ENCODE peak calls at places on chromosomes 12 and 14, in four cellular contexts. Y, V, C and S are unnamed samples. For H3K9me3, the result is how much of the 10 kb centered on the place peaks cover.

GRCh38 chr14:95164506-95164905 is 7.2 kb upstream of the DICER1 start:
- DNase-seq in V (no peak), C (no peak), Y (no peak), S (no peak)

GRCh38 chr12:64687816-64688599 is 71.2 kb downstream of the GNS start:
- DNase-seq in C (no peak), V (no peak), Y (peak), S (peak)

GRCh38 chr12:87300-87699 is 20.7 kb downstream of the IQSEC3 start:
- DNase-seq in C (no peak), V (no peak), Y (no peak), S (no peak)

GRCh38 chr12:94174576-94174975 is 26.2 kb downstream of the PLXNC1 start:
- DNase-seq in C (no peak), Y (no peak), V (no peak), S (peak)

GRCh38 chr12:91985002-91985767 is 160.5 kb downstream of the BTG1 start:
- DNase-seq in C (peak), V (no peak), Y (peak), S (no peak)

GRCh38 chr12:5889381-5890047 is 55.5 kb downstream of the ANO2 start:
- DNase-seq in V (no peak), C (no peak), Y (no peak), S (no peak)

GRCh38 chr12:130017571-130018449 is 114.0 kb upstream of the TMEM132D start:
- DNase-seq in Y (no peak), C (no peak), V (no peak), S (peak)

GRCh38 chr14:60618200-60618599 is 31.1 kb downstream of the SIX1 start:
- DNase-seq in V (no peak), C (no peak), Y (no peak), S (no peak)

GRCh38 chr14:49553892-49554291 is 32.3 kb downstream of the RPS29 start:
- DNase-seq in C (no peak), Y (no peak), V (no peak), S (no peak)

GRCh38 chr12:104137175-104137901 is 672 bp downstream of the NFYB start:
- DNase-seq in V (peak), C (peak), Y (peak), S (peak)

GRCh38 chr12:59040651-59041050 is 120.3 kb upstream of the LRIG3 start:
- DNase-seq in V (no peak), Y (peak), C (no peak), S (no peak)

GRCh38 chr12:117121456-117121855 is 22.2 kb upstream of the TESC start:
- DNase-seq in Y (no peak), C (no peak), V (no peak), S (no peak)

GRCh38 chr12:116261525-116262100 is 15.9 kb downstream of the MED13L start:
- DNase-seq in V (no peak), C (no peak), Y (no peak), S (no peak)

GRCh38 chr12:83985068-83985467 is 927.5 kb downstream of the SLC6A15 start:
- DNase-seq in Y (no peak), V (no peak), C (no peak), S (no peak)

GRCh38 chr14:32576088-32576795 is 247.1 kb downstream of the AKAP6 start:
- DNase-seq in C (peak), Y (peak), V (no peak), S (no peak)

GRCh38 chr12:116642683-116643082 is 83.5 kb downstream of the MAP1LC3B2 start:
- DNase-seq in C (no peak), V (no peak), Y (no peak), S (no peak)

GRCh38 chr12:123033392-123034021 is 53.0 kb downstream of the ARL6IP4 start:
- DNase-seq in V (no peak), C (no peak), Y (no peak), S (no peak)

GRCh38 chr14:76644875-76645518 is 116.3 kb upstream of the VASH1 start:
- DNase-seq in Y (peak), V (no peak), C (no peak), S (no peak)

GRCh38 chr12:40942326-40942725 is 245.8 kb upstream of the PDZRN4 start:
- DNase-seq in V (no peak), C (no peak), Y (peak), S (no peak)

GRCh38 chr12:26128180-26128579 is 3.3 kb upstream of the BHLHE41 start:
- DNase-seq in V (no peak), Y (no peak), C (no peak), S (no peak)

GRCh38 chr14:55051165-55051425 is 352 bp upstream of the MAPK1IP1L start:
- DNase-seq in Y (no peak), V (no peak), C (no peak), S (no peak)

GRCh38 chr12:133010657-133011297 is 24.6 kb downstream of the ZNF26 start:
- DNase-seq in Y (no peak), C (no peak), V (no peak), S (no peak)
- H3K9me3 ChIP-seq in Y (half or more), C (half or more), V (half or more), S (half or more)

GRCh38 chr12:119208626-119209061 is 29.9 kb downstream of the HSPB8 start:
- DNase-seq in Y (peak), V (no peak), C (peak), S (peak)

GRCh38 chr12:119204716-119205285 is 26.1 kb downstream of the HSPB8 start:
- DNase-seq in V (no peak), C (no peak), Y (no peak), S (no peak)

GRCh38 chr12:119206348-119207075 is 27.8 kb downstream of the HSPB8 start:
- DNase-seq in Y (no peak), V (no peak), C (no peak), S (no peak)

GRCh38 chr12:119204137-119204536 is 25.4 kb downstream of the HSPB8 start:
- DNase-seq in C (no peak), V (no peak), Y (no peak), S (no peak)

GRCh38 chr12:119207161-119207560 is 28.4 kb downstream of the HSPB8 start:
- DNase-seq in V (no peak), Y (no peak), C (no peak), S (no peak)
- H3K9me3 ChIP-seq in V (under half), Y (under half), C (under half), S (under half)

GRCh38 chr14:70339970-70340369 is 19.5 kb downstream of the COX16 start:
- DNase-seq in C (no peak), V (no peak), Y (no peak), S (no peak)
- H3K9me3 ChIP-seq in C (under half), V (under half), Y (under half), S (under half)

GRCh38 chr12:125999643-126000042 is 934.4 kb downstream of the AACS start:
- DNase-seq in C (no peak), V (no peak), Y (no peak), S (no peak)
- H3K9me3 ChIP-seq in C (under half), V (under half), Y (under half), S (under half)

GRCh38 chr12:24856541-24856940 is 92.4 kb downstream of the BCAT1 start:
- DNase-seq in V (no peak), C (no peak), Y (no peak), S (no peak)

GRCh38 chr12:24864796-24865125 is 84.1 kb downstream of the BCAT1 start:
- DNase-seq in V (no peak), Y (peak), C (no peak), S (no peak)

GRCh38 chr12:24860546-24860945 is 88.4 kb downstream of the BCAT1 start:
- DNase-seq in Y (peak), V (no peak), C (no peak), S (no peak)

GRCh38 chr12:24861751-24862575 is 86.9 kb downstream of the BCAT1 start:
- DNase-seq in C (no peak), V (no peak), Y (peak), S (no peak)
- H3K9me3 ChIP-seq in C (under half), V (under half), Y (under half), S (under half)

DNA sequence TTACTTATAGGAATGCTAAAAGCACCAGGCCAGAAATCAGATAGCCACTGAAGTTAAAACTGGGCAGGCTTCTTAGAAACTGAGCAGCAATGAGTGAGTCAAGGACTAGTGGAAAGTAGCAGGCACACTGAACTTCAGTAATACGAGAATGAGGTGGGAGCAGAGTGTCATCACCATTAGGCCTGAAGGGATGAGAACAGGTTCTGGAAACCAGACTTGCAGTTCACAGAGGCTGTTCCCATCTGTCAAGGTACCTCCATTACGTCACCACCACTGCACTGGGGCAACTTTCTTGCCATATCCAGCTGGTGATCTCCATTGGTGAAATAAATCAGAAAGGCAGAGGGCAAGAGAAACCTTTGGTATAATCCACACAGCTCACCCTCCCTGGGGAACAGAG is 15.6 kb downstream of the ZNF10 start:
- DNase-seq in Y (no peak), C (no peak), V (no peak), S (no peak)
- H3K9me3 ChIP-seq in Y (under half), C (half or more), V (under half), S (half or more)